ENCODE peak calls at places on chromosomes 4 and X, in six cellular contexts. S is AG04450, M is NCI-H1436, N is fibroblast of mammary gland, G is cardiac fibroblast, W is memory B cell. U is an unnamed sample.

GRCh38 chr4:125315571-125316390 is 1.0 kb downstream of the FAT4 start:
- DNase-seq in W (no peak), S (no peak), M (no peak), N (peak; percentile 48), G (peak; percentile 65), U (peak; percentile 58)

GRCh38 chr4:184313710-184314659 is 96.3 kb upstream of the ENPP6 start:
- DNase-seq in M (no peak), W (peak; percentile 38), N (no peak), S (no peak), G (no peak), U (no peak)

GRCh38 chr4:42641155-42641554 is 15.8 kb downstream of the ATP8A1 start:
- DNase-seq in G (no peak), N (no peak), W (no peak), S (no peak), M (no peak), U (no peak)

GRCh38 chr4:7423801-7424552 is 10.8 kb downstream of the PSAPL1 start:
- DNase-seq in M (no peak), W (no peak), S (no peak), G (no peak), N (no peak), U (no peak)

GRCh38 chrX:150643958-150644357 is 49.2 kb upstream of the MTMR1 start:
- DNase-seq in M (no peak), S (no peak), G (no peak), W (no peak), N (no peak), U (no peak)

GRCh38 chrX:9285342-9285771 is 179.5 kb upstream of the TBL1X start:
- DNase-seq in N (no peak), M (no peak), G (no peak), S (no peak), W (no peak), U (no peak)

GRCh38 chr4:103424853-103425252 is 226.7 kb upstream of the CENPE start:
- DNase-seq in S (no peak), M (no peak), G (no peak), W (no peak), N (peak; percentile 19), U (peak; percentile 9)

GRCh38 chr4:3485011-3485881 is 22.1 kb downstream of the DOK7 start:
- DNase-seq in G (no peak), W (peak; percentile 88), N (no peak), M (no peak), S (no peak), U (no peak)

GRCh38 chr4:169115897-169116254 is 105.8 kb upstream of the CBR4 start:
- DNase-seq in W (no peak), S (peak; percentile 89), M (peak; percentile 50), G (peak; percentile 92), N (peak; percentile 95), U (peak; percentile 91)

GRCh38 chrX:85851418-85851817 is 195.9 kb downstream of the CHM start:
- DNase-seq in M (no peak), S (no peak), G (peak; percentile 8), W (peak; percentile 0), N (peak; percentile 5), U (peak; percentile 5)

GRCh38 chr4:152033621-152034020 is 272.8 kb upstream of the GATB start:
- DNase-seq in G (peak; percentile 17), W (no peak), N (peak; percentile 10), S (no peak), M (no peak), U (no peak)

GRCh38 chr4:134202557-134202956 is 968 bp upstream of the PABPC4L start:
- DNase-seq in W (no peak), S (no peak), N (peak; percentile 8), G (peak; percentile 7), M (no peak), U (peak; percentile 36)

GRCh38 chr4:142021181-142021580 is 384.8 kb downstream of the IL15 start:
- DNase-seq in N (no peak), S (no peak), M (no peak), G (no peak), W (no peak), U (no peak)

GRCh38 chr4:164621886-164622521 is 131.9 kb upstream of the SMIM31 start:
- DNase-seq in M (no peak), N (peak; percentile 42), W (no peak), G (no peak), S (no peak), U (no peak)

GRCh38 chr4:83629945-83630684 is 94.2 kb downstream of the GPAT3 start:
- DNase-seq in S (peak; percentile 71), W (no peak), G (peak; percentile 82), N (peak; percentile 79), M (no peak), U (peak; percentile 99)

GRCh38 chr4:8209176-8209874 is 10.2 kb downstream of the SH3TC1 start:
- DNase-seq in N (no peak), S (no peak), W (no peak), M (no peak), G (no peak), U (no peak)

GRCh38 chr4:31045724-31046318 is 325.7 kb downstream of the PCDH7 start:
- DNase-seq in W (no peak), N (peak; percentile 32), S (no peak), M (peak; percentile 8), G (peak; percentile 37), U (peak; percentile 13)

U was measured in fibroblast of villous mesenchyme.